ENCODE peak calls at places on chromosome 12, in four cellular contexts. Q, Z, L and J are unnamed samples.

GRCh38 chr12:107027304-107028053 is 40.5 kb upstream of the MTERF2 start:
- DNase-seq in Z (no peak), L (no peak), Q (peak; percentile 52), J (no peak)

GRCh38 chr12:107749094-107749493 is 11.8 kb downstream of the PRDM4 start:
- DNase-seq in Z (no peak), Q (no peak), L (no peak), J (no peak)

GRCh38 chr12:52271157-52271556 is 3.3 kb upstream of the KRT86 start:
- DNase-seq in Q (no peak), Z (no peak), L (no peak), J (no peak)

GRCh38 chr12:127363392-127363791 is 903.6 kb upstream of the TMEM132C start:
- DNase-seq in Q (no peak), Z (no peak), L (no peak), J (no peak)

GRCh38 chr12:8996682-8997405 is 7.5 kb downstream of the KLRG1 start:
- DNase-seq in Z (no peak), Q (no peak), L (no peak), J (no peak)

GRCh38 chr12:11847539-11847938 is 198.1 kb downstream of the ETV6 start:
- DNase-seq in L (no peak), Z (no peak), Q (no peak), J (no peak)

GRCh38 chr12:32390572-32391219 is 8.7 kb upstream of the FGD4 start:
- DNase-seq in Q (peak; percentile 52), L (no peak), Z (no peak), J (peak; percentile 60)

GRCh38 chr12:76276499-76277151 is 71.6 kb downstream of the BBS10 start:
- DNase-seq in Q (no peak), L (no peak), Z (no peak), J (no peak)

GRCh38 chr12:51926718-51927117 is 19.4 kb downstream of the ACVRL1 start:
- DNase-seq in L (no peak), Q (no peak), Z (peak; percentile 48), J (peak; percentile 70)

GRCh38 chr12:116313194-116313910 is 35.9 kb upstream of the MED13L start:
- DNase-seq in Z (no peak), Q (no peak), L (no peak), J (no peak)

GRCh38 chr12:105793421-105793820 is 345.3 kb downstream of the NUAK1 start:
- DNase-seq in Z (no peak), Q (no peak), L (no peak), J (no peak)

GRCh38 chr12:11675952-11676505 is 26.6 kb downstream of the ETV6 start:
- DNase-seq in Z (no peak), L (no peak), Q (no peak), J (no peak)

GRCh38 chr12:97960741-97961608 is 498.4 kb downstream of the RMST start:
- DNase-seq in Z (peak; percentile 27), Q (peak; percentile 19), L (no peak), J (peak; percentile 57)

GRCh38 chr12:94649349-94650142 is 811 bp downstream of the TMCC3 start:
- DNase-seq in Q (peak; percentile 82), Z (no peak), L (no peak), J (peak; percentile 47)

GRCh38 chr12:18825138-18825537 is 87.2 kb downstream of the CAPZA3 start:
- DNase-seq in Z (no peak), L (no peak), Q (no peak), J (no peak)

GRCh38 chr12:19575307-19576243 is 136.3 kb downstream of the AEBP2 start:
- DNase-seq in Q (peak; percentile 89), Z (no peak), L (no peak), J (no peak)

GRCh38 chr12:47812797-47813490 is 6.8 kb downstream of the HDAC7 start:
- DNase-seq in L (peak; percentile 81), Q (no peak), Z (peak; percentile 86), J (peak; percentile 87)

GRCh38 chr12:64679487-64679983 is 69.2 kb downstream of the RASSF3 start:
- DNase-seq in L (no peak), Q (peak; percentile 52), Z (peak; percentile 65), J (no peak)

GRCh38 chr12:3071107-3071506 is 6.1 kb upstream of the TSPAN9 start:
- DNase-seq in Q (no peak), L (no peak), Z (no peak), J (no peak)

GRCh38 chr12:110141389-110141788 is 17.2 kb downstream of the IFT81 start:
- DNase-seq in L (no peak), Z (no peak), Q (no peak), J (no peak)

GRCh38 chr12:42789808-42790760 is 200.5 kb upstream of the PRICKLE1 start:
- DNase-seq in L (no peak), Z (no peak), Q (no peak), J (no peak)

GRCh38 chr12:26857465-26858176 is 24.6 kb upstream of the ITPR2 start:
- DNase-seq in Z (no peak), Q (peak; percentile 26), L (no peak), J (no peak)

GRCh38 chr12:115712676-115713075 is 564.8 kb downstream of the MED13L start:
- DNase-seq in L (no peak), Z (no peak), Q (no peak), J (no peak)

GRCh38 chr12:32964981-32965585 is 68.5 kb upstream of the PKP2 start:
- DNase-seq in Q (no peak), L (no peak), Z (no peak), J (no peak)

GRCh38 chr12:113242018-113242418 is 20.8 kb downstream of the TPCN1 start:
- DNase-seq in Q (no peak), L (no peak), Z (no peak), J (no peak)

GRCh38 chr12:128316981-128317526 is 50.1 kb downstream of the TMEM132C start:
- DNase-seq in Q (no peak), Z (no peak), L (no peak), J (no peak)

GRCh38 chr12:23084236-23084995 is 459.4 kb downstream of the ETNK1 start:
- DNase-seq in Z (no peak), Q (peak; percentile 63), L (no peak), J (no peak)

GRCh38 chr12:114913871-114914801 is 230.2 kb upstream of the TBX3 start:
- DNase-seq in Z (no peak), L (no peak), Q (no peak), J (no peak)

DNA sequence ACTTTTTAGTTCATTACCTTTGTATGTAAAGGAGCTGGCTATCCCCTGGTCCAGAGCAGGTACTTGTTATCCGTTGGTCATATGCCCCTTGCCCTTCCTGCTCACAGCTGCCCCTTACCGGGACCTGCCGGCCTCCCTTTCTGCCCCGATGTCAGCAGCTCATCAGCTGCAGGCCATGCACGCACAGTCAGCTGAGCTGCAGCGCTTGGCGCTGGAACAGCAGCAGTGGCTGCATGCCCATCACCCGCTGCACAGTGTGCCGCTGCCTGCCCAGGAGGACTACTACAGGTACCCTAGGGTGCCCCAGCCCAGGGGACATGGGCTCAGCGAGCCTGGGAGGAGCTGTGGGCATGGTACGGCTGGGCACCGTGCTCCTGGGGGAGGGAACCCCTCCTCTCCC is 2.3 kb upstream of the RNU7-1 start:
- DNase-seq in L (no peak), Z (no peak), Q (no peak), J (no peak)
- TF ChIP-seq TEAD4 in L (no peak), Z (no peak), Q (no peak), J (no peak)

DNA sequence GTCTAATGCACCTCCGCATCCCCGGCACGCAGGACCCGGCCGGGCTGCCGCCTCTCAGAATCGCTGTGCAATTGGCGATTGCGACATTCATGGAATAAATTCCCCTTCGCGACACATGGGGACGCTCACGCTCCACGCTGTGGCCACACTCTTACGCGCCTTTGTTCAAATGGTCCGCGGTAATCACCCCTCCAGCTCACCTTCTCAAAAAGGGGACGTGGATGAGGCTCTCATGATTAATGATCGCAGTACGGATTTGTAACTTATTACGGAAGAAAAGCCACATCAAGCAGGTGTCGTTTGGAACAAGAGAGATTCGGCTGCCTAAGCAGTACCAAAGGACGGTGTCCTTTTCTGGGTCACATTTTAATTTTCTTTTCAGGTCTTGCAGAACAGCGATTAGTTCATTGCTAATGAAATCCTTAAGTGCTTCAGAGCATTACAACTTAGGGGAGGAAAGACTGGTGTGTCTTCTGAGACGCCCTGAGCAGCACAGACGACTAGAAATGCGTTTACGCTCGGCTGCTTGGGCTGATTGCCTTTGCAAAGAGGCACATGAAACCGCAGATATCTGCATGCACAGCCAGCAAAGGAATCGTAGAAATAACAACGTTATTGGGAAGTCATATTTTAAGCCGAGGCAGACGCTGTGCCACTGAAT is 37.3 kb upstream of the ADGRD1 start:
- DNase-seq in Z (peak; percentile 57), Q (peak; percentile 82), L (peak; percentile 53), J (peak; percentile 69)
- TF ChIP-seq TEAD4 in Z (peak; percentile 38), Q (no peak), L (peak; percentile 73), J (no peak)

GRCh38 chr12:43806737-43807072 is 588 bp upstream of the TWF1 start:
- DNase-seq in Z (no peak), L (no peak), Q (peak; percentile 14), J (no peak)
- TF ChIP-seq TEAD4 in Z (no peak), L (no peak), Q (no peak), J (no peak)

GRCh38 chr12:58920102-58920955 is at the start of gene LRIG3:
- DNase-seq in Z (peak; percentile 22), L (no peak), Q (peak; percentile 65), J (peak; percentile 79)
- TF ChIP-seq TEAD4 in Z (no peak), L (no peak), Q (no peak), J (no peak)

GRCh38 chr12:102551186-102551585 is 70.8 kb upstream of the IGF1 start:
- DNase-seq in Q (no peak), Z (no peak), L (no peak), J (no peak)
- TF ChIP-seq TEAD4 in Q (no peak), Z (no peak), L (no peak), J (no peak)

GRCh38 chr12:10521555-10521954 is 15.9 kb downstream of the EIF2S3B start:
- DNase-seq in L (no peak), Q (no peak), Z (no peak), J (no peak)
- TF ChIP-seq TEAD4 in L (no peak), Q (no peak), Z (no peak), J (no peak)

DNA sequence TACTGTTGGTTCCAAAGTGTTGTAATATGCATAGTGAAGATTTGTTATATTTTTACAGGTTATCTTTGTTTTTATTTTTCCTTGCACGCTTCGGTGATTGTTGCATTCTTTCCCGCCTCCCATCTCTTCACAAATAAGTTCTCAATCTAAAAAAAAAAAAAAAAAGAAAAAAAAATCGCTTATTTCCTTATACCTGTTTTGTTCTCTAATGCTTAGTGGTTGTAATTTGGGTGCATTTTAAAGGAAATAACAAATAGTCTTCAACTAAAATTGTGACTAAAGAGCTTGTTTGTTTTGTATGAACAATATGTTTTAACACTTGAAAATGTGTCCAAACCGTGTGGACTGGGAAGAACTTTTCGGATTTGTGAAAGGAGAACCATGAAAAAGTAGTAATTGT is 1.5 kb downstream of the CAND1 start:
- DNase-seq in Q (no peak), L (no peak), Z (no peak), J (no peak)
- TF ChIP-seq TEAD4 in Q (no peak), L (no peak), Z (no peak), J (no peak)